ENCODE peak calls at places on chromosome 6, in eight cellular contexts. One of them, this sample, is unnamed.
A peak's percentile ranks its signal among the peaks of the same experiment; 100 is the strongest.

GRCh38 chr6:26235240-26235730 is 129.7 kb upstream of the BTN3A2 start:
- DNase-seq in heart right ventricle: no peak
- DNase-seq in sigmoid colon: no peak
- DNase-seq in left ventricle myocardium inferior: no peak
- DNase-seq in hepatocyte: no peak
- DNase-seq in uterus: no peak
- DNase-seq in cardiac muscle cell: peak; percentile 32
- DNase-seq in A673: no peak
- DNase-seq in this sample: no peak

GRCh38 chr6:134994431-134994830 is 44.5 kb upstream of the ALDH8A1 start:
- DNase-seq in A673: no peak
- DNase-seq in uterus: no peak
- DNase-seq in left ventricle myocardium inferior: no peak
- DNase-seq in hepatocyte: no peak
- DNase-seq in heart right ventricle: no peak
- DNase-seq in cardiac muscle cell: no peak
- DNase-seq in sigmoid colon: no peak
- DNase-seq in this sample: no peak

GRCh38 chr6:3229566-3230274 is 2.3 kb upstream of the TUBB2B start:
- DNase-seq in left ventricle myocardium inferior: no peak
- DNase-seq in cardiac muscle cell: no peak
- DNase-seq in heart right ventricle: no peak
- DNase-seq in sigmoid colon: no peak
- DNase-seq in uterus: no peak
- DNase-seq in A673: no peak
- DNase-seq in hepatocyte: peak; percentile 54
- DNase-seq in this sample: peak; percentile 37

GRCh38 chr6:156725712-156726111 is 51.5 kb upstream of the ARID1B start:
- DNase-seq in uterus: no peak
- DNase-seq in cardiac muscle cell: no peak
- DNase-seq in heart right ventricle: no peak
- DNase-seq in hepatocyte: no peak
- DNase-seq in A673: no peak
- DNase-seq in sigmoid colon: no peak
- DNase-seq in left ventricle myocardium inferior: no peak
- DNase-seq in this sample: no peak

GRCh38 chr6:42505377-42505702 is 53.6 kb upstream of the TRERF1 start:
- DNase-seq in heart right ventricle: no peak
- DNase-seq in left ventricle myocardium inferior: no peak
- DNase-seq in sigmoid colon: no peak
- DNase-seq in uterus: no peak
- DNase-seq in hepatocyte: no peak
- DNase-seq in cardiac muscle cell: peak; percentile 32
- DNase-seq in A673: no peak
- DNase-seq in this sample: no peak

GRCh38 chr6:111949546-111949945 is 76.3 kb upstream of the FYN start:
- DNase-seq in sigmoid colon: no peak
- DNase-seq in hepatocyte: no peak
- DNase-seq in heart right ventricle: no peak
- DNase-seq in uterus: no peak
- DNase-seq in A673: no peak
- DNase-seq in cardiac muscle cell: no peak
- DNase-seq in left ventricle myocardium inferior: no peak
- DNase-seq in this sample: no peak

GRCh38 chr6:127841811-127842210 is 59.0 kb downstream of the THEMIS start:
- DNase-seq in heart right ventricle: no peak
- DNase-seq in left ventricle myocardium inferior: no peak
- DNase-seq in sigmoid colon: no peak
- DNase-seq in A673: no peak
- DNase-seq in uterus: no peak
- DNase-seq in cardiac muscle cell: no peak
- DNase-seq in hepatocyte: no peak
- DNase-seq in this sample: no peak

GRCh38 chr6:153084393-153084792 is 46.7 kb downstream of the RGS17 start:
- DNase-seq in hepatocyte: no peak
- DNase-seq in left ventricle myocardium inferior: no peak
- DNase-seq in cardiac muscle cell: peak; percentile 71
- DNase-seq in sigmoid colon: no peak
- DNase-seq in heart right ventricle: no peak
- DNase-seq in uterus: no peak
- DNase-seq in A673: no peak
- DNase-seq in this sample: no peak

GRCh38 chr6:132715204-132715603 is 1.3 kb upstream of the VNN1 start:
- DNase-seq in uterus: no peak
- DNase-seq in heart right ventricle: no peak
- DNase-seq in left ventricle myocardium inferior: no peak
- DNase-seq in A673: peak; percentile 37
- DNase-seq in hepatocyte: peak; percentile 64
- DNase-seq in cardiac muscle cell: peak; percentile 92
- DNase-seq in sigmoid colon: no peak
- DNase-seq in this sample: peak; percentile 73

GRCh38 chr6:96724641-96725040 is 112.6 kb downstream of the GPR63 start:
- DNase-seq in A673: no peak
- DNase-seq in uterus: no peak
- DNase-seq in heart right ventricle: no peak
- DNase-seq in hepatocyte: peak; percentile 11
- DNase-seq in sigmoid colon: no peak
- DNase-seq in left ventricle myocardium inferior: no peak
- DNase-seq in cardiac muscle cell: no peak
- DNase-seq in this sample: no peak

GRCh38 chr6:21281366-21281765 is 312.2 kb upstream of the SOX4 start:
- DNase-seq in hepatocyte: peak; percentile 34
- DNase-seq in A673: no peak
- DNase-seq in heart right ventricle: no peak
- DNase-seq in sigmoid colon: no peak
- DNase-seq in uterus: no peak
- DNase-seq in left ventricle myocardium inferior: no peak
- DNase-seq in cardiac muscle cell: no peak
- DNase-seq in this sample: peak; percentile 70

DNA sequence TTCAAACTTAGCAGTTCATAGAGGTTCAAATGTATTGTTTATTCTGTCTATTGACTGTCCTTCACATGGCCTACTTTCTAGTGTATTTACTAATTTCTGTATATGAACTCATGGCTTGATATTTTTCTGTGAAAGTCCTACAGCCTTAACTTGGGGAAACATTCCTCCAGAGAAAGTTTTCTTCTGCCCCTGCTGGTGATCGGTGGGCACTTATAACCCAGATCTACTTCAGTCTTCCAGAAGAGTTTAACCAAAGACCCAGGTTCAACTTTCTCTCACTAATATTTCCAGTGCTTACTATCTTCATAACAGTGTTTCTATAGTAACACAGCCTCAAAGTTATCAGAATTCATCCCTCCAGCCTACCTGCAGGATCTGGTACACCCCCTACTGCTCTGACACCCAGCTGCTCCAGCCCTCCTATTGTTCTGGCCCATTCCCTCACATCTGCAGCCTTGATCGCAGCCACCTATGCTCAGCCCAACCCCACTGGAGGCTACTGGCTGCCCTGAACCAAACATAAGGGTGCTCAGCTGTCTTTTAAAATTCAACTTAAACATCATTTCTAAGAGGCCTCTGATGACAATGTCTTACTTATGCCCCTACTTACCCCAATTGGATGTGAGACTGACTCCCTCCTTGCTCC is 72.3 kb downstream of the TBX18 start:
- DNase-seq in cardiac muscle cell: no peak
- DNase-seq in A673: no peak
- DNase-seq in heart right ventricle: no peak
- DNase-seq in hepatocyte: no peak
- DNase-seq in left ventricle myocardium inferior: no peak
- DNase-seq in uterus: no peak
- DNase-seq in sigmoid colon: no peak
- DNase-seq in this sample: no peak
- TF ChIP-seq CTCF in cardiac muscle cell: no peak
- TF ChIP-seq CTCF in A673: peak; percentile 11
- TF ChIP-seq CTCF in heart right ventricle: no peak
- TF ChIP-seq CTCF in hepatocyte: no peak
- TF ChIP-seq CTCF in left ventricle myocardium inferior: no peak
- TF ChIP-seq CTCF in uterus: no peak
- TF ChIP-seq CTCF in sigmoid colon: no peak
- TF ChIP-seq CTCF in this sample: no peak

DNA sequence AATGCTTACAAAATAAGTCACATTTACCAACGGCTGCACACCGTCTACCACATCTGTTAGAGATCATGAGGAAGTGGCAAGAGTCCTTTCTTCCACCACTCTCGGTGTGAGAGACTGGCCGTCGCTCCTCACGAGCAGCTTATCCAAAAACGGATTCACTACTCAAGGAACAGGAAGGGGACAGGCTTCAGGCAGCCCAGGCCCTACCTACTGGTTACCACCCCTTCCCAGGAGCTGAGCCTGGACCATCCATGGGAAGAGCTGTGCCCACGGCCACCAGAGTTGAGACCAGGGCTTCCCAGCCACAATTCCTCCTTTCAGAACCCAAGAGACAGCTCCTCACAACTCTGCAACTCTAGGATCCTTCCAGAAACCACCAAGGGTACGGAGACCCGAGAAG is 37.0 kb downstream of the FOXF2 start:
- DNase-seq in hepatocyte: no peak
- DNase-seq in cardiac muscle cell: no peak
- DNase-seq in heart right ventricle: no peak
- DNase-seq in uterus: no peak
- DNase-seq in left ventricle myocardium inferior: no peak
- DNase-seq in A673: no peak
- DNase-seq in sigmoid colon: no peak
- DNase-seq in this sample: no peak
- H3K4me1 ChIP-seq in hepatocyte: no peaks in the 10 kb centered on the region
- H3K4me1 ChIP-seq in cardiac muscle cell: no peaks in the 10 kb centered on the region
- H3K4me1 ChIP-seq in heart right ventricle: no peaks in the 10 kb centered on the region
- H3K4me1 ChIP-seq in uterus: no peaks in the 10 kb centered on the region
- H3K4me1 ChIP-seq in left ventricle myocardium inferior: no peaks in the 10 kb centered on the region
- H3K4me1 ChIP-seq in A673: no peaks in the 10 kb centered on the region
- H3K4me1 ChIP-seq in sigmoid colon: no peaks in the 10 kb centered on the region
- H3K4me1 ChIP-seq in this sample: no peaks in the 10 kb centered on the region

GRCh38 chr6:37048851-37049734 is 43.6 kb downstream of the FGD2 start:
- DNase-seq in hepatocyte: peak; percentile 42
- DNase-seq in A673: no peak
- DNase-seq in cardiac muscle cell: peak; percentile 90
- DNase-seq in sigmoid colon: peak; percentile 73
- DNase-seq in left ventricle myocardium inferior: peak; percentile 45
- DNase-seq in uterus: peak; percentile 64
- DNase-seq in heart right ventricle: no peak
- DNase-seq in this sample: no peak
- H3K4me3 ChIP-seq in hepatocyte: no peak overlapping the region
- H3K4me3 ChIP-seq in A673: no peak overlapping the region
- H3K4me3 ChIP-seq in cardiac muscle cell: no peak overlapping the region
- H3K4me3 ChIP-seq in sigmoid colon: no peak overlapping the region
- H3K4me3 ChIP-seq in left ventricle myocardium inferior: no peak overlapping the region
- H3K4me3 ChIP-seq in uterus: no peak overlapping the region
- H3K4me3 ChIP-seq in heart right ventricle: no peak overlapping the region
- H3K4me3 ChIP-seq in this sample: no peak overlapping the region

DNA sequence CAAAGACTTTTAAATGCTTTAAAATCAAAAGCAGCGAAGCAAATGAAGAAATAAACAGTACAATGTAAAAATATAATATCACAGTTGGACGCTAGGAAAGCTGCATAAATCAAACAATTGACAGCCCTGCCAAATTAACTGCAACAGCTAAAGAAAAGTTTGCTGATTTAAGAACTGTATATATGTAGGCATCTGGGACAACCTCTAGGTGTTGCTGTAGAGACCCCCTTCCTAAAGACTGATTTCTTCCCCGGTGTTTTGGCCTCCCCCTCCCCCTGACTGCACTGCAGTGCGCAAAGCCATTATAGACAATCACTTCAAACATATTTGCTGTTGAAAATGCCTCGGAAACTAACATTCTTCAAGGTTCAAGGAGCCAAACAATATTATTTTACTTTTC is 1.1 kb downstream of the ELOVL4 start:
- DNase-seq in left ventricle myocardium inferior: no peak
- DNase-seq in sigmoid colon: no peak
- DNase-seq in A673: peak; percentile 67
- DNase-seq in uterus: no peak
- DNase-seq in cardiac muscle cell: peak; percentile 38
- DNase-seq in hepatocyte: peak; percentile 40
- DNase-seq in heart right ventricle: no peak
- DNase-seq in this sample: no peak
- TF ChIP-seq CTCF in left ventricle myocardium inferior: no peak
- TF ChIP-seq CTCF in sigmoid colon: no peak
- TF ChIP-seq CTCF in A673: peak; percentile 58
- TF ChIP-seq CTCF in uterus: no peak
- TF ChIP-seq CTCF in cardiac muscle cell: peak; percentile 51
- TF ChIP-seq CTCF in hepatocyte: peak; percentile 45
- TF ChIP-seq CTCF in heart right ventricle: peak; percentile 3
- TF ChIP-seq CTCF in this sample: peak; percentile 31

GRCh38 chr6:25085761-25086160 is 150.0 kb upstream of the RIPOR2 start:
- DNase-seq in heart right ventricle: peak; percentile 33
- DNase-seq in cardiac muscle cell: peak; percentile 40
- DNase-seq in sigmoid colon: no peak
- DNase-seq in hepatocyte: no peak
- DNase-seq in A673: peak; percentile 36
- DNase-seq in left ventricle myocardium inferior: no peak
- DNase-seq in uterus: no peak
- DNase-seq in this sample: no peak

GRCh38 chr6:25084508-25084833 is 148.7 kb upstream of the RIPOR2 start:
- DNase-seq in A673: no peak
- DNase-seq in sigmoid colon: no peak
- DNase-seq in cardiac muscle cell: no peak
- DNase-seq in heart right ventricle: no peak
- DNase-seq in uterus: no peak
- DNase-seq in hepatocyte: no peak
- DNase-seq in left ventricle myocardium inferior: no peak
- DNase-seq in this sample: no peak

GRCh38 chr6:25088513-25088912 is 152.8 kb upstream of the RIPOR2 start:
- DNase-seq in hepatocyte: no peak
- DNase-seq in sigmoid colon: no peak
- DNase-seq in heart right ventricle: no peak
- DNase-seq in left ventricle myocardium inferior: no peak
- DNase-seq in cardiac muscle cell: peak; percentile 65
- DNase-seq in A673: peak; percentile 78
- DNase-seq in uterus: no peak
- DNase-seq in this sample: no peak

GRCh38 chr6:25086500-25087091 is 150.8 kb upstream of the RIPOR2 start:
- DNase-seq in heart right ventricle: no peak
- DNase-seq in left ventricle myocardium inferior: no peak
- DNase-seq in cardiac muscle cell: no peak
- DNase-seq in A673: no peak
- DNase-seq in uterus: no peak
- DNase-seq in hepatocyte: no peak
- DNase-seq in sigmoid colon: no peak
- DNase-seq in this sample: no peak

DNA sequence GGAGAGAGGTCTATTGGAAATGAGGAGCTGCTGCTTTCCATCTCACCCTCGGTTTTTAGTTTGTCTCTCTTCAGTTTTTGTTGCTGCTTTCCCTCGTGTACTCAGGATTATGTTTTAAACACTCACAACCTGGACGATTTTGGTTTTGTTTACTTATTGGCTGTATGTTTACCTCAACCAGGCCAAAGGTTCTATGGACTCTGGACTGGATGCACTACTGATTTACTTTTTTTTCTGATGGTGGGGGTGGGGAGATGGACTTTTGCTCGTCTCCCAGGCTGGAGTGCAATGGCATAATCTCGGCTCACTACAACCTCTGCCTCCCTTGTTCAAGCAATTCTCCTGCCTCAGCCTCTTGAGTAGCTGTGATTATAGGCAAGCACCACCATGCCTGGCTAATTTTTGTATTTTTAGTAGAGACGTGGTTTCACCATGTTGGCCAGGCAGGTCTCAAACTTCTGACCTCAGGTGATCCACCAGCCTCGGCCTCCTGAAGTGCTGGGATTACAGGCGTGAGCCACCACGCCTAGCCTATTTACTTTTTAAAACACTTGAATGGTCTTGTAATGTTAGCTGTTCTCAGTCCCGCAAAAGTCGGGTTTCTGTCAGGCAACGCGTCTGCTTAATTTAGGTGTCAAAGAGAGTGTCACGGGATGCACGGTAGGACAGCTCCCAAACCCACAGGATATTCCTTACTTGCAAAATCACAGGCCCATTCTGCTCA is 148.2 kb upstream of the RIPOR2 start:
- DNase-seq in sigmoid colon: no peak
- DNase-seq in heart right ventricle: no peak
- DNase-seq in hepatocyte: peak; percentile 42
- DNase-seq in left ventricle myocardium inferior: no peak
- DNase-seq in A673: no peak
- DNase-seq in cardiac muscle cell: no peak
- DNase-seq in uterus: no peak
- DNase-seq in this sample: peak; percentile 30
- H3K4me1 ChIP-seq in sigmoid colon: no peaks in the 10 kb centered on the region
- H3K4me1 ChIP-seq in heart right ventricle: peaks cover 37% of the 10 kb centered on the region
- H3K4me1 ChIP-seq in hepatocyte: no peaks in the 10 kb centered on the region
- H3K4me1 ChIP-seq in left ventricle myocardium inferior: peaks cover 57% of the 10 kb centered on the region
- H3K4me1 ChIP-seq in A673: peaks cover 23% of the 10 kb centered on the region
- H3K4me1 ChIP-seq in cardiac muscle cell: no peaks in the 10 kb centered on the region
- H3K4me1 ChIP-seq in uterus: no peaks in the 10 kb centered on the region
- H3K4me1 ChIP-seq in this sample: peaks cover 11% of the 10 kb centered on the region

This sample was measured in Caco-2.